ENCODE peak calls at places on chromosome 9, in eight cellular contexts. J, D, P, X, M, L, R and Y are unnamed samples.
A peak's percentile ranks its signal among the peaks of the same experiment; 100 is the strongest.

GRCh38 chr9:106058460-106058859 is 364.1 kb downstream of the TMEM38B start:
- DNase-seq in J (no peak), D (no peak), P (no peak), X (no peak), M (no peak), L (no peak), R (no peak), Y (no peak)

GRCh38 chr9:120642129-120642528 is 62.2 kb upstream of the CDK5RAP2 start:
- DNase-seq in J (no peak), D (no peak), P (no peak), X (no peak), M (no peak), L (no peak), R (no peak), Y (no peak)

GRCh38 chr9:112380102-112380581 is at the start of gene HSDL2:
- DNase-seq in J (no peak), D (no peak), P (peak; percentile 38), X (peak; percentile 23), M (peak; percentile 50), L (no peak), R (no peak), Y (peak; percentile 56)

GRCh38 chr9:136010615-136011341 is 49.6 kb upstream of the UBAC1 start:
- DNase-seq in J (no peak), D (no peak), P (no peak), X (no peak), M (no peak), L (no peak), R (no peak), Y (no peak)

GRCh38 chr9:106467113-106467846 is 395.7 kb upstream of the ZNF462 start:
- DNase-seq in J (no peak), D (peak; percentile 93), P (no peak), X (no peak), M (no peak), L (no peak), R (no peak), Y (no peak)

GRCh38 chr9:120918931-120919638 is 7.5 kb downstream of the TRAF1 start:
- DNase-seq in J (no peak), D (no peak), P (no peak), X (no peak), M (no peak), L (no peak), R (no peak), Y (no peak)

GRCh38 chr9:121609845-121610637 is 41.4 kb upstream of the DAB2IP start:
- DNase-seq in J (no peak), D (peak; percentile 97), P (peak; percentile 60), X (no peak), M (no peak), L (no peak), R (peak; percentile 19), Y (no peak)

GRCh38 chr9:76257224-76257794 is 136.9 kb downstream of the RFK start:
- DNase-seq in J (no peak), D (no peak), P (peak; percentile 4), X (no peak), M (no peak), L (peak; percentile 20), R (no peak), Y (no peak)

GRCh38 chr9:38131729-38132128 is 62.7 kb upstream of the SHB start:
- DNase-seq in J (no peak), D (no peak), P (no peak), X (no peak), M (no peak), L (no peak), R (no peak), Y (no peak)

GRCh38 chr9:128169925-128170324 is 9.9 kb downstream of the BBLN start:
- DNase-seq in J (no peak), D (no peak), P (no peak), X (no peak), M (no peak), L (no peak), R (no peak), Y (no peak)

GRCh38 chr9:78676009-78676408 is 379.1 kb downstream of the PSAT1 start:
- DNase-seq in J (no peak), D (no peak), P (peak; percentile 42), X (no peak), M (no peak), L (no peak), R (no peak), Y (no peak)

GRCh38 chr9:129567329-129567728 is 53.6 kb downstream of the C9orf50 start:
- DNase-seq in J (no peak), D (no peak), P (no peak), X (no peak), M (no peak), L (no peak), R (no peak), Y (peak; percentile 35)

GRCh38 chr9:109297899-109298298 is 23.0 kb downstream of the EPB41L4B start:
- DNase-seq in J (no peak), D (no peak), P (peak; percentile 29), X (no peak), M (no peak), L (no peak), R (peak; percentile 87), Y (no peak)

GRCh38 chr9:78685471-78685870 is 388.5 kb downstream of the PSAT1 start:
- DNase-seq in J (no peak), D (no peak), P (no peak), X (no peak), M (no peak), L (no peak), R (no peak), Y (no peak)

GRCh38 chr9:93500571-93501298 is 47.4 kb upstream of the FAM120AOS start:
- DNase-seq in J (no peak), D (no peak), P (no peak), X (no peak), M (no peak), L (no peak), R (no peak), Y (no peak)

GRCh38 chr9:89426389-89426961 is 71.4 kb downstream of the SEMA4D start:
- DNase-seq in J (no peak), D (no peak), P (no peak), X (no peak), M (peak; percentile 73), L (no peak), R (no peak), Y (peak; percentile 79)

GRCh38 chr9:134025606-134026541 is 593 bp downstream of the BRD3OS start:
- DNase-seq in J (no peak), D (peak; percentile 71), P (peak; percentile 33), X (no peak), M (peak; percentile 63), L (peak; percentile 55), R (no peak), Y (peak; percentile 64)

GRCh38 chr9:112299514-112299913 is 33.9 kb downstream of the PTBP3 start:
- DNase-seq in J (no peak), D (no peak), P (peak; percentile 79), X (no peak), M (no peak), L (no peak), R (no peak), Y (no peak)

GRCh38 chr9:69919461-69920061 is 98.9 kb downstream of the CFAP95 start:
- DNase-seq in J (no peak), D (no peak), P (peak; percentile 80), X (peak; percentile 19), M (no peak), L (peak; percentile 48), R (no peak), Y (no peak)

GRCh38 chr9:89745601-89746376 is 141.0 kb downstream of the GADD45G start:
- DNase-seq in J (no peak), D (no peak), P (no peak), X (no peak), M (no peak), L (no peak), R (no peak), Y (no peak)

GRCh38 chr9:1051286-1052118 is 1.3 kb downstream of the DMRT2 start:
- DNase-seq in J (no peak), D (no peak), P (no peak), X (no peak), M (peak; percentile 44), L (no peak), R (peak; percentile 25), Y (peak; percentile 41)

GRCh38 chr9:137955586-137955985 is 78.0 kb downstream of the CACNA1B start:
- DNase-seq in J (no peak), D (no peak), P (no peak), X (no peak), M (no peak), L (no peak), R (no peak), Y (no peak)

GRCh38 chr9:105994970-105995369 is 300.6 kb downstream of the TMEM38B start:
- DNase-seq in J (no peak), D (peak; percentile 82), P (no peak), X (no peak), M (no peak), L (no peak), R (no peak), Y (peak; percentile 33)

GRCh38 chr9:86098793-86099694 is at the start of gene GOLM1:
- DNase-seq in J (peak; percentile 38), D (peak; percentile 74), P (peak; percentile 63), X (peak; percentile 74), M (peak; percentile 48), L (peak; percentile 74), R (no peak), Y (peak; percentile 35)

GRCh38 chr9:136571525-136571924 is 25.7 kb upstream of the NOTCH1 start:
- DNase-seq in J (no peak), D (no peak), P (no peak), X (no peak), M (no peak), L (no peak), R (no peak), Y (no peak)

GRCh38 chr9:81480828-81481604 is 208.3 kb downstream of the TLE1 start:
- DNase-seq in J (no peak), D (no peak), P (no peak), X (no peak), M (no peak), L (no peak), R (no peak), Y (no peak)

GRCh38 chr9:87944687-87945086 is 26.9 kb downstream of the SPATA31C1 start:
- DNase-seq in J (no peak), D (no peak), P (no peak), X (no peak), M (no peak), L (no peak), R (no peak), Y (no peak)